ENCODE peak calls at places on chromosomes 7 and 10, in five cellular contexts. One of them, this sample, is unnamed.

GRCh38 chr10:87915989-87916388 is 52.6 kb downstream of the PTEN start:
- DNase-seq in left ventricle myocardium inferior: no peak
- DNase-seq in bronchial epithelial cell: peak
- DNase-seq in lung: no peak
- DNase-seq in CD8-positive, alpha-beta T cell: no peak
- DNase-seq in this sample: peak

GRCh38 chr7:15489383-15489782 is 72.4 kb downstream of the AGMO start:
- DNase-seq in left ventricle myocardium inferior: no peak
- DNase-seq in lung: no peak
- DNase-seq in bronchial epithelial cell: no peak
- DNase-seq in CD8-positive, alpha-beta T cell: no peak
- DNase-seq in this sample: no peak

GRCh38 chr10:61987951-61988379 is 86.5 kb downstream of the ARID5B start:
- DNase-seq in bronchial epithelial cell: peak
- DNase-seq in left ventricle myocardium inferior: no peak
- DNase-seq in CD8-positive, alpha-beta T cell: no peak
- DNase-seq in lung: no peak
- DNase-seq in this sample: peak

GRCh38 chr7:36076073-36076472 is 77.0 kb upstream of the EEPD1 start:
- DNase-seq in bronchial epithelial cell: no peak
- DNase-seq in CD8-positive, alpha-beta T cell: no peak
- DNase-seq in left ventricle myocardium inferior: no peak
- DNase-seq in lung: no peak
- DNase-seq in this sample: no peak

GRCh38 chr10:114288424-114289095 is 49.5 kb downstream of the VWA2 start:
- DNase-seq in CD8-positive, alpha-beta T cell: no peak
- DNase-seq in left ventricle myocardium inferior: no peak
- DNase-seq in lung: no peak
- DNase-seq in bronchial epithelial cell: no peak
- DNase-seq in this sample: no peak

GRCh38 chr7:16817536-16817935 is 12.7 kb upstream of the AGR2 start:
- DNase-seq in CD8-positive, alpha-beta T cell: no peak
- DNase-seq in left ventricle myocardium inferior: no peak
- DNase-seq in lung: no peak
- DNase-seq in bronchial epithelial cell: peak
- DNase-seq in this sample: peak

GRCh38 chr7:47253650-47254080 is 328.2 kb downstream of the TNS3 start:
- DNase-seq in CD8-positive, alpha-beta T cell: no peak
- DNase-seq in lung: no peak
- DNase-seq in bronchial epithelial cell: peak
- DNase-seq in left ventricle myocardium inferior: peak
- DNase-seq in this sample: peak

GRCh38 chr10:51892965-51893658 is 193.7 kb upstream of the CSTF2T start:
- DNase-seq in bronchial epithelial cell: peak
- DNase-seq in left ventricle myocardium inferior: no peak
- DNase-seq in lung: no peak
- DNase-seq in CD8-positive, alpha-beta T cell: no peak
- DNase-seq in this sample: peak

GRCh38 chr7:5574770-5575269 is 151.2 kb upstream of the TNRC18 start:
- DNase-seq in bronchial epithelial cell: no peak
- DNase-seq in left ventricle myocardium inferior: no peak
- DNase-seq in CD8-positive, alpha-beta T cell: no peak
- DNase-seq in lung: no peak
- DNase-seq in this sample: no peak

GRCh38 chr10:112677689-112678088 is 230.7 kb downstream of the VTI1A start:
- DNase-seq in left ventricle myocardium inferior: no peak
- DNase-seq in CD8-positive, alpha-beta T cell: no peak
- DNase-seq in lung: no peak
- DNase-seq in bronchial epithelial cell: no peak
- DNase-seq in this sample: no peak

GRCh38 chr10:24882047-24882698 is 70.2 kb downstream of the PRTFDC1 start:
- DNase-seq in lung: no peak
- DNase-seq in CD8-positive, alpha-beta T cell: peak
- DNase-seq in bronchial epithelial cell: no peak
- DNase-seq in left ventricle myocardium inferior: no peak
- DNase-seq in this sample: peak

GRCh38 chr10:29256531-29256930 is 32.3 kb upstream of the LYZL1 start:
- DNase-seq in CD8-positive, alpha-beta T cell: no peak
- DNase-seq in left ventricle myocardium inferior: no peak
- DNase-seq in bronchial epithelial cell: no peak
- DNase-seq in lung: no peak
- DNase-seq in this sample: peak

GRCh38 chr10:29553732-29554260 is 81.0 kb downstream of the SVIL start:
- DNase-seq in CD8-positive, alpha-beta T cell: no peak
- DNase-seq in lung: no peak
- DNase-seq in left ventricle myocardium inferior: no peak
- DNase-seq in bronchial epithelial cell: no peak
- DNase-seq in this sample: no peak

GRCh38 chr7:140479062-140479738 is at the start of gene MKRN1:
- DNase-seq in left ventricle myocardium inferior: peak
- DNase-seq in lung: peak
- DNase-seq in bronchial epithelial cell: peak
- DNase-seq in CD8-positive, alpha-beta T cell: peak
- DNase-seq in this sample: peak

GRCh38 chr10:85598646-85599045 is 767.9 kb downstream of the GRID1 start:
- DNase-seq in lung: no peak
- DNase-seq in left ventricle myocardium inferior: no peak
- DNase-seq in bronchial epithelial cell: no peak
- DNase-seq in CD8-positive, alpha-beta T cell: peak
- DNase-seq in this sample: no peak

GRCh38 chr10:109899578-109900355 is 23.5 kb downstream of the XPNPEP1 start:
- DNase-seq in left ventricle myocardium inferior: no peak
- DNase-seq in bronchial epithelial cell: no peak
- DNase-seq in lung: no peak
- DNase-seq in CD8-positive, alpha-beta T cell: no peak
- DNase-seq in this sample: peak

GRCh38 chr7:148856035-148856881 is 27.8 kb downstream of the EZH2 start:
- DNase-seq in lung: peak
- DNase-seq in left ventricle myocardium inferior: no peak
- DNase-seq in CD8-positive, alpha-beta T cell: peak
- DNase-seq in bronchial epithelial cell: peak
- DNase-seq in this sample: peak
- TF ChIP-seq CTCF in lung: peak
- TF ChIP-seq CTCF in left ventricle myocardium inferior: peak
- TF ChIP-seq CTCF in CD8-positive, alpha-beta T cell: peak
- TF ChIP-seq CTCF in bronchial epithelial cell: peak
- TF ChIP-seq CTCF in this sample: peak

GRCh38 chr10:103648231-103648950 is 154.9 kb downstream of the NEURL1 start:
- DNase-seq in CD8-positive, alpha-beta T cell: no peak
- DNase-seq in bronchial epithelial cell: no peak
- DNase-seq in left ventricle myocardium inferior: no peak
- DNase-seq in lung: no peak
- DNase-seq in this sample: peak
- H3K4me3 ChIP-seq in CD8-positive, alpha-beta T cell: no peak
- H3K4me3 ChIP-seq in bronchial epithelial cell: no peak
- H3K4me3 ChIP-seq in left ventricle myocardium inferior: no peak
- H3K4me3 ChIP-seq in lung: no peak
- H3K4me3 ChIP-seq in this sample: no peak

GRCh38 chr7:128396357-128396756 is 13.4 kb downstream of the IMPDH1 start:
- DNase-seq in CD8-positive, alpha-beta T cell: no peak
- DNase-seq in left ventricle myocardium inferior: no peak
- DNase-seq in lung: no peak
- DNase-seq in bronchial epithelial cell: no peak
- DNase-seq in this sample: no peak

GRCh38 chr7:128400566-128400965 is 9.2 kb downstream of the IMPDH1 start:
- DNase-seq in CD8-positive, alpha-beta T cell: no peak
- DNase-seq in lung: no peak
- DNase-seq in bronchial epithelial cell: no peak
- DNase-seq in left ventricle myocardium inferior: no peak
- DNase-seq in this sample: no peak

GRCh38 chr7:128399991-128400390 is 9.8 kb downstream of the IMPDH1 start:
- DNase-seq in CD8-positive, alpha-beta T cell: no peak
- DNase-seq in lung: no peak
- DNase-seq in left ventricle myocardium inferior: no peak
- DNase-seq in bronchial epithelial cell: no peak
- DNase-seq in this sample: no peak

GRCh38 chr7:128398016-128398840 is 11.6 kb downstream of the IMPDH1 start:
- DNase-seq in CD8-positive, alpha-beta T cell: peak
- DNase-seq in lung: peak
- DNase-seq in bronchial epithelial cell: peak
- DNase-seq in left ventricle myocardium inferior: peak
- DNase-seq in this sample: peak

DNA sequence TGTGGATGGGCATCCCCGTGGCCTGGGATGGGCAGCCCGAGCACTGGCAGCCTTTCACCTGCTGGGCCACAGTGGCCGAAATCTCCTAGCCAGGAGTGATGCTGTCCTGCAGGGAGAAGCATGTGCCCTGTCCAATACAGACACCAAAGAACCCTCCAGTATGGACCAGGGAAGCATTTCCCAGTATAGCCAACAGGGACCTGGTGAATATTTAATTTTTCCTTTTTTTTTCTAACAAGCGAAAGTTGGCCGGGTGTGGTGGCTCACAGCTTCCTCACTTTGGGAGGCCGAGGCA is 11.0 kb downstream of the IMPDH1 start:
- DNase-seq in left ventricle myocardium inferior: no peak
- DNase-seq in bronchial epithelial cell: no peak
- DNase-seq in CD8-positive, alpha-beta T cell: no peak
- DNase-seq in lung: no peak
- DNase-seq in this sample: no peak
- TF ChIP-seq CTCF in left ventricle myocardium inferior: no peak
- TF ChIP-seq CTCF in bronchial epithelial cell: no peak
- TF ChIP-seq CTCF in CD8-positive, alpha-beta T cell: peak
- TF ChIP-seq CTCF in lung: no peak
- TF ChIP-seq CTCF in this sample: no peak

GRCh38 chr10:96287392-96288105 is 16.2 kb upstream of the BLNK start:
- DNase-seq in lung: no peak
- DNase-seq in CD8-positive, alpha-beta T cell: no peak
- DNase-seq in left ventricle myocardium inferior: no peak
- DNase-seq in bronchial epithelial cell: peak
- DNase-seq in this sample: peak

GRCh38 chr10:96290368-96291133 is 13.7 kb upstream of the DNTT start:
- DNase-seq in bronchial epithelial cell: no peak
- DNase-seq in left ventricle myocardium inferior: no peak
- DNase-seq in lung: no peak
- DNase-seq in CD8-positive, alpha-beta T cell: no peak
- DNase-seq in this sample: no peak

GRCh38 chr10:96289218-96289910 is 14.9 kb upstream of the DNTT start:
- DNase-seq in lung: no peak
- DNase-seq in left ventricle myocardium inferior: no peak
- DNase-seq in bronchial epithelial cell: no peak
- DNase-seq in CD8-positive, alpha-beta T cell: no peak
- DNase-seq in this sample: no peak

GRCh38 chr10:96285331-96285752 is 14.0 kb upstream of the BLNK start:
- DNase-seq in left ventricle myocardium inferior: no peak
- DNase-seq in CD8-positive, alpha-beta T cell: no peak
- DNase-seq in lung: no peak
- DNase-seq in bronchial epithelial cell: no peak
- DNase-seq in this sample: no peak

GRCh38 chr10:96288151-96288621 is 16.0 kb upstream of the DNTT start:
- DNase-seq in left ventricle myocardium inferior: no peak
- DNase-seq in lung: no peak
- DNase-seq in bronchial epithelial cell: no peak
- DNase-seq in CD8-positive, alpha-beta T cell: no peak
- DNase-seq in this sample: no peak
- H3K4me3 ChIP-seq in left ventricle myocardium inferior: no peak
- H3K4me3 ChIP-seq in lung: no peak
- H3K4me3 ChIP-seq in bronchial epithelial cell: no peak
- H3K4me3 ChIP-seq in CD8-positive, alpha-beta T cell: no peak
- H3K4me3 ChIP-seq in this sample: no peak

DNA sequence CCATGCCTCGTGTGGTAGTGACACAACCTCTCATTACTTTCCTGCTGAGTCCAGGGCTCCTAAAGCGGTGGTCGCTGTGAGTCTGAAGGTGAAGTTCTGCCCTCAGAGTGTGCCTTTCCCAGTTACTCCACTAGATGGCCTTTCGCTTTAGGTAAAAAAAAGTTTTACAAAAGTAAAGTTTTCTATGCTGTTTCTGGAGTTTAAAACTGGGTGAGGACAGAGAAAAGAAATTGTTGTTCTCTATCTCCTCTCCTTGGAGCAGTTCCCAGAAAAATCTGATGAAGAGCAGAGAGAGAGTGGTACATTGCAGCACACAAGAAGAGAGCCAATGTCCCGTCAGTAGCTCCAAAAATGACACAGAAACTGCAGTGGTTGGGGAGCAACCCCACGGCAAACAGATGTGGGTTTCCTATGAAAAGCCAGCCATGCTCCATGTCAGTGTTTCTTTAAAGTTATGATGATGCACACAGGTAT is 257.1 kb downstream of the GLI3 start:
- DNase-seq in bronchial epithelial cell: peak
- DNase-seq in left ventricle myocardium inferior: no peak
- DNase-seq in lung: no peak
- DNase-seq in CD8-positive, alpha-beta T cell: no peak
- DNase-seq in this sample: peak
- TF ChIP-seq CTCF in bronchial epithelial cell: peak
- TF ChIP-seq CTCF in left ventricle myocardium inferior: peak
- TF ChIP-seq CTCF in lung: peak
- TF ChIP-seq CTCF in CD8-positive, alpha-beta T cell: peak
- TF ChIP-seq CTCF in this sample: peak

GRCh38 chr7:55437375-55437774 is 72.2 kb downstream of the LANCL2 start:
- DNase-seq in bronchial epithelial cell: no peak
- DNase-seq in lung: no peak
- DNase-seq in CD8-positive, alpha-beta T cell: no peak
- DNase-seq in left ventricle myocardium inferior: no peak
- DNase-seq in this sample: no peak

GRCh38 chr7:55436457-55436856 is 71.3 kb downstream of the LANCL2 start:
- DNase-seq in left ventricle myocardium inferior: no peak
- DNase-seq in bronchial epithelial cell: no peak
- DNase-seq in CD8-positive, alpha-beta T cell: no peak
- DNase-seq in lung: no peak
- DNase-seq in this sample: no peak

GRCh38 chr7:55439627-55440026 is 74.5 kb downstream of the LANCL2 start:
- DNase-seq in lung: no peak
- DNase-seq in bronchial epithelial cell: no peak
- DNase-seq in left ventricle myocardium inferior: no peak
- DNase-seq in CD8-positive, alpha-beta T cell: no peak
- DNase-seq in this sample: peak

GRCh38 chr7:55438765-55439525 is 73.8 kb downstream of the LANCL2 start:
- DNase-seq in bronchial epithelial cell: peak
- DNase-seq in CD8-positive, alpha-beta T cell: no peak
- DNase-seq in lung: peak
- DNase-seq in left ventricle myocardium inferior: peak
- DNase-seq in this sample: peak

GRCh38 chr7:55438085-55438764 is 73.1 kb downstream of the LANCL2 start:
- DNase-seq in lung: no peak
- DNase-seq in CD8-positive, alpha-beta T cell: no peak
- DNase-seq in left ventricle myocardium inferior: no peak
- DNase-seq in bronchial epithelial cell: peak
- DNase-seq in this sample: no peak
- H3K4me3 ChIP-seq in lung: no peak
- H3K4me3 ChIP-seq in CD8-positive, alpha-beta T cell: no peak
- H3K4me3 ChIP-seq in left ventricle myocardium inferior: no peak
- H3K4me3 ChIP-seq in bronchial epithelial cell: no peak
- H3K4me3 ChIP-seq in this sample: no peak